ENCODE peak calls at places on chromosomes 13 and 19, in seven cellular contexts. U, R, I, W, L, X and C are unnamed samples.
A peak's percentile ranks its signal among the peaks of the same experiment; 100 is the strongest.

GRCh38 chr13:110116072-110116487 is 190.9 kb downstream of the COL4A1 start:
- DNase-seq in U (no peak), R (peak; percentile 74), I (peak; percentile 65), W (peak; percentile 93), L (peak; percentile 46), X (peak; percentile 4), C (peak; percentile 40)

GRCh38 chr19:2227415-2228156 is 8.5 kb downstream of the PLEKHJ1 start:
- DNase-seq in U (no peak), R (no peak), I (no peak), W (no peak), L (peak; percentile 88), X (no peak), C (no peak)

GRCh38 chr13:53206455-53206854 is 177.8 kb downstream of the OLFM4 start:
- DNase-seq in U (no peak), R (no peak), I (peak; percentile 31), W (no peak), L (no peak), X (no peak), C (no peak)

GRCh38 chr19:41870401-41870873 is 6.6 kb upstream of the CD79A start:
- DNase-seq in U (no peak), R (no peak), I (peak; percentile 22), W (no peak), L (no peak), X (no peak), C (no peak)

GRCh38 chr13:110183925-110184324 is 123.0 kb downstream of the COL4A1 start:
- DNase-seq in U (no peak), R (no peak), I (peak; percentile 76), W (no peak), L (no peak), X (no peak), C (no peak)

GRCh38 chr19:7266832-7267231 is 27.4 kb downstream of the INSR start:
- DNase-seq in U (no peak), R (no peak), I (no peak), W (no peak), L (no peak), X (no peak), C (no peak)

GRCh38 chr13:100633461-100633860 is 41.1 kb downstream of the TMTC4 start:
- DNase-seq in U (no peak), R (no peak), I (no peak), W (no peak), L (no peak), X (peak; percentile 6), C (no peak)

GRCh38 chr13:91347996-91348905 is 764 bp downstream of the MIR17HG start:
- DNase-seq in U (no peak), R (peak; percentile 99), I (no peak), W (no peak), L (peak; percentile 45), X (no peak), C (peak; percentile 29)

GRCh38 chr13:30049692-30050091 is 199.3 kb upstream of the UBL3 start:
- DNase-seq in U (no peak), R (no peak), I (no peak), W (no peak), L (no peak), X (no peak), C (no peak)

GRCh38 chr13:74452176-74452575 is 318.0 kb upstream of the KLF12 start:
- DNase-seq in U (no peak), R (no peak), I (no peak), W (no peak), L (no peak), X (no peak), C (no peak)
- TF ChIP-seq TAF1 in U (no peak), R (no peak), I (no peak), W (no peak), L (no peak), X (no peak), C (no peak)

DNA sequence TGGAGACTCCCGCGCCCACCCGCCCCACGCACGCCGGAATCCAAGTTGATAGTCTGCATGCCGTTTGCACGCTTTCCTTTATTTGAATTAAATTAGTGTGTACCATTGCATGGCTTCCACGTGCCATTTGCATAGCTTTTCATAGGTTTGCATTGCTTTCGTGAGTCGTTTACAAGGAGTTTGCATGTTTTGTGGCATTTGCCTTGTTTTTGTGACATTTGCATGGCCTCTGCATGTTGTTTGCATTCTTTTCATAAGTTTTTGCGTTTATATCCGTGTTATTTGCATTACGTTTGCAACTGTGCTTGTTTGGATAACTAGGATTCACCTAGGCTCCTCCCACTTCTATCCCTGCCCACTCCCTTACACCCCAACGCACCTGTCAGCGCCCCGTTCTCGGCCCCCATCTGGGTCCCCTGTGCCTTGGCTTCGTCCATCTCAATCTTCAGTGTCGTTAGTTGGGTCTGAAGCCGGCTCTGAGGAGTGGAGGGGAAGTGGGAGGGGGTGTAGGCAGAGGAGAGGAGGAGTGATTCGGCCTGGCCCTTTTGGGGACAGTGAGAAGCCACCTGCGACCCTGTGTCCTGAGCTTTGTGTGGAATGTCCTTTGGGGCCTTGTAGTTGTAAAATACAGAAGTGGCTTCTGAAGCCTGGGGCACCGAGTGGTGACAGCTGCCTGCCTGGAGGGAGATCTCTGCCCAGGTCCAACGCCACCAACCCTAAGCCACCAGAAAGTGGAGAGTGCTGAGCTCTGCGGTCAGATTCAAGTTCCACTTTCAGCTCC is 2.4 kb downstream of the CCDC194 start:
- DNase-seq in U (no peak), R (peak; percentile 44), I (peak; percentile 52), W (peak; percentile 57), L (no peak), X (no peak), C (no peak)
- TF ChIP-seq TAF1 in U (no peak), R (no peak), I (no peak), W (no peak), L (no peak), X (peak; percentile 5), C (no peak)

DNA sequence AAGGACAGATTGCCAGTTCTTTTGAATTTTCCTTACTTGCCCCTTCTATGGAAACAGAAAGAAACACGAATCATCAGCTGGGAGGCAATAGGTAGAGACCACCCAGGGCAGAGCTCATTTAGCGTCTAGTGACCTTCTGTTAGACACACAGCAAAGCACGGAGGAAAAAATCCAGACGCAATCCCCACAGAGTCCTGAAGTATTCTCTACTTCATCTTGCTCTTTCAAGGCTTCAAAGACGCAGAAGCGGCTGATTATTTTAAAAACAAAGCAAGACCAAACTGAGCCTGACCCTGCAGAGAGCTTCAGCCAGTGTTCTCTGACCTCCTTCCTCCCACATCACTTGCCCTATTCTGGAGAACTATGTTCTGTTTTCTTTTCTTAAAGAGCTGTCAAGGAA is 674.5 kb upstream of the SGCG start:
- DNase-seq in U (no peak), R (no peak), I (no peak), W (no peak), L (no peak), X (no peak), C (no peak)
- TF ChIP-seq TAF1 in U (no peak), R (no peak), I (no peak), W (no peak), L (no peak), X (no peak), C (no peak)

GRCh38 chr13:23289917-23290357 is 109.2 kb downstream of the SGCG start:
- DNase-seq in U (no peak), R (no peak), I (peak; percentile 10), W (no peak), L (no peak), X (no peak), C (no peak)
- TF ChIP-seq TAF1 in U (no peak), R (no peak), I (no peak), W (no peak), L (no peak), X (no peak), C (no peak)

GRCh38 chr19:47176627-47177090 is 46.0 kb downstream of the SAE1 start:
- DNase-seq in U (no peak), R (no peak), I (no peak), W (no peak), L (no peak), X (no peak), C (no peak)
- TF ChIP-seq TAF1 in U (no peak), R (no peak), I (no peak), W (no peak), L (no peak), X (no peak), C (no peak)